ENCODE peak calls at places on chromosomes 6 and 20, in six cellular contexts. One of them, this sample, is unnamed. For H3K4me1 and H3K9me3, the result is how much of the 10 kb centered on the place peaks cover.

GRCh38 chr6:9412951-9413559 is 977.7 kb upstream of the SLC35B3 start:
- DNase-seq in psoas muscle: no peak
- DNase-seq in NT2/D1: peak
- DNase-seq in Peyer's patch: no peak
- DNase-seq in heart right ventricle: peak
- DNase-seq in H9: peak
- DNase-seq in this sample: no peak

GRCh38 chr20:63552481-63553249 is 1.3 kb upstream of the FNDC11 start:
- DNase-seq in Peyer's patch: peak
- DNase-seq in NT2/D1: no peak
- DNase-seq in H9: peak
- DNase-seq in heart right ventricle: no peak
- DNase-seq in psoas muscle: no peak
- DNase-seq in this sample: no peak

GRCh38 chr20:48052492-48052870 is 267.2 kb upstream of the SULF2 start:
- DNase-seq in Peyer's patch: no peak
- DNase-seq in psoas muscle: no peak
- DNase-seq in H9: no peak
- DNase-seq in heart right ventricle: no peak
- DNase-seq in NT2/D1: no peak
- DNase-seq in this sample: no peak

GRCh38 chr6:163837681-163838431 is 423.3 kb downstream of the QKI start:
- DNase-seq in psoas muscle: no peak
- DNase-seq in Peyer's patch: no peak
- DNase-seq in heart right ventricle: no peak
- DNase-seq in NT2/D1: no peak
- DNase-seq in H9: no peak
- DNase-seq in this sample: no peak

GRCh38 chr6:3231213-3232016 is 4.0 kb upstream of the TUBB2B start:
- DNase-seq in psoas muscle: peak
- DNase-seq in NT2/D1: peak
- DNase-seq in heart right ventricle: no peak
- DNase-seq in H9: peak
- DNase-seq in Peyer's patch: peak
- DNase-seq in this sample: peak

GRCh38 chr6:13788820-13789219 is 25.5 kb downstream of the MCUR1 start:
- DNase-seq in psoas muscle: no peak
- DNase-seq in Peyer's patch: no peak
- DNase-seq in heart right ventricle: no peak
- DNase-seq in NT2/D1: no peak
- DNase-seq in H9: no peak
- DNase-seq in this sample: no peak

GRCh38 chr6:72552938-72553337 is 68.9 kb upstream of the KCNQ5 start:
- DNase-seq in psoas muscle: no peak
- DNase-seq in H9: no peak
- DNase-seq in NT2/D1: no peak
- DNase-seq in heart right ventricle: no peak
- DNase-seq in Peyer's patch: no peak
- DNase-seq in this sample: no peak

GRCh38 chr20:62258499-62259293 is 20.4 kb downstream of the OSBPL2 start:
- DNase-seq in heart right ventricle: no peak
- DNase-seq in NT2/D1: no peak
- DNase-seq in psoas muscle: peak
- DNase-seq in H9: no peak
- DNase-seq in Peyer's patch: no peak
- DNase-seq in this sample: no peak

GRCh38 chr6:1645466-1646185 is 35.9 kb downstream of the FOXC1 start:
- DNase-seq in heart right ventricle: no peak
- DNase-seq in NT2/D1: no peak
- DNase-seq in psoas muscle: no peak
- DNase-seq in H9: no peak
- DNase-seq in Peyer's patch: no peak
- DNase-seq in this sample: no peak

GRCh38 chr6:112665815-112666214 is 318.7 kb downstream of the RFPL4B start:
- DNase-seq in Peyer's patch: no peak
- DNase-seq in NT2/D1: no peak
- DNase-seq in heart right ventricle: no peak
- DNase-seq in H9: no peak
- DNase-seq in psoas muscle: no peak
- DNase-seq in this sample: no peak

GRCh38 chr20:23235173-23236027 is 115.2 kb upstream of the NXT1 start:
- DNase-seq in heart right ventricle: peak
- DNase-seq in psoas muscle: peak
- DNase-seq in Peyer's patch: no peak
- DNase-seq in NT2/D1: peak
- DNase-seq in H9: peak
- DNase-seq in this sample: peak

DNA sequence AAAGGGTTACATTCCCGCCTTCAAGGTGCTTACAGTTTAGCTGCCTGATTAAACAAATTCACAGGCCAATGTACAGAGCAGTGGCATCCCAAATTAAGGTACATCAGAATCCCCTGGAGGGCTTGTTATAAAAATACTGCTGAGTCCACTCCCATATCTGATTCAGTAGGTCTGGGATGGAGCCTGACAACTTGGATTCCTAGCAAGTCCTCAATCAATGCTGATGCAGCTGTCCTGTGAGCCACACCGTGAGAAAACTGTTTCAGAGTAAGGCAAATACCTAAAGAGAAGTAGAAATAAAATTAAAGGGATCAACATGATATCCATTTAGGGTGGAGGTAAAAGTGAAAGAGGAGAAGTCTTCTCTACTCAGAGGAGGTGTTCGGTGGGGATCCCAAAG is 16.5 kb downstream of the NHSL1 start:
- DNase-seq in Peyer's patch: no peak
- DNase-seq in psoas muscle: no peak
- DNase-seq in NT2/D1: no peak
- DNase-seq in H9: no peak
- DNase-seq in heart right ventricle: no peak
- DNase-seq in this sample: no peak
- H3K4me1 ChIP-seq in Peyer's patch: under half
- H3K4me1 ChIP-seq in psoas muscle: under half
- H3K4me1 ChIP-seq in NT2/D1: under half
- H3K4me1 ChIP-seq in H9: under half
- H3K4me1 ChIP-seq in heart right ventricle: under half
- H3K4me1 ChIP-seq in this sample: under half

GRCh38 chr6:28734443-28734959 is 189.3 kb downstream of the TRIM27 start:
- DNase-seq in H9: no peak
- DNase-seq in psoas muscle: no peak
- DNase-seq in NT2/D1: no peak
- DNase-seq in heart right ventricle: no peak
- DNase-seq in Peyer's patch: no peak
- DNase-seq in this sample: no peak

GRCh38 chr6:28737750-28738395 is 185.9 kb downstream of the TRIM27 start:
- DNase-seq in NT2/D1: no peak
- DNase-seq in heart right ventricle: no peak
- DNase-seq in H9: peak
- DNase-seq in Peyer's patch: no peak
- DNase-seq in psoas muscle: no peak
- DNase-seq in this sample: no peak

GRCh38 chr6:28732052-28732451 is 191.7 kb downstream of the TRIM27 start:
- DNase-seq in heart right ventricle: no peak
- DNase-seq in psoas muscle: no peak
- DNase-seq in NT2/D1: no peak
- DNase-seq in Peyer's patch: no peak
- DNase-seq in H9: no peak
- DNase-seq in this sample: no peak

GRCh38 chr6:28738396-28738765 is 185.4 kb downstream of the TRIM27 start:
- DNase-seq in Peyer's patch: no peak
- DNase-seq in NT2/D1: no peak
- DNase-seq in heart right ventricle: no peak
- DNase-seq in H9: no peak
- DNase-seq in psoas muscle: no peak
- DNase-seq in this sample: no peak

GRCh38 chr6:28736121-28736520 is 187.7 kb downstream of the TRIM27 start:
- DNase-seq in Peyer's patch: no peak
- DNase-seq in psoas muscle: no peak
- DNase-seq in H9: no peak
- DNase-seq in heart right ventricle: no peak
- DNase-seq in NT2/D1: no peak
- DNase-seq in this sample: no peak
- H3K9me3 ChIP-seq in Peyer's patch: under half
- H3K9me3 ChIP-seq in psoas muscle: under half
- H3K9me3 ChIP-seq in H9: under half
- H3K9me3 ChIP-seq in heart right ventricle: under half
- H3K9me3 ChIP-seq in NT2/D1: under half
- H3K9me3 ChIP-seq in this sample: under half

GRCh38 chr6:33412140-33413009 is 1.6 kb downstream of the PHF1 start:
- DNase-seq in psoas muscle: no peak
- DNase-seq in heart right ventricle: no peak
- DNase-seq in NT2/D1: no peak
- DNase-seq in Peyer's patch: no peak
- DNase-seq in H9: no peak
- DNase-seq in this sample: no peak

GRCh38 chr6:33414592-33415271 is 3.2 kb downstream of the CUTA start:
- DNase-seq in Peyer's patch: no peak
- DNase-seq in NT2/D1: no peak
- DNase-seq in heart right ventricle: no peak
- DNase-seq in psoas muscle: no peak
- DNase-seq in H9: peak
- DNase-seq in this sample: no peak

GRCh38 chr6:33413200-33413599 is 2.4 kb downstream of the PHF1 start:
- DNase-seq in NT2/D1: no peak
- DNase-seq in H9: no peak
- DNase-seq in psoas muscle: no peak
- DNase-seq in heart right ventricle: no peak
- DNase-seq in Peyer's patch: no peak
- DNase-seq in this sample: no peak

GRCh38 chr6:33411632-33412005 is 805 bp downstream of the PHF1 start:
- DNase-seq in NT2/D1: no peak
- DNase-seq in H9: no peak
- DNase-seq in Peyer's patch: no peak
- DNase-seq in psoas muscle: no peak
- DNase-seq in heart right ventricle: no peak
- DNase-seq in this sample: no peak

GRCh38 chr6:33413601-33414120 is 2.8 kb downstream of the PHF1 start:
- DNase-seq in heart right ventricle: no peak
- DNase-seq in psoas muscle: no peak
- DNase-seq in Peyer's patch: no peak
- DNase-seq in H9: no peak
- DNase-seq in NT2/D1: no peak
- DNase-seq in this sample: no peak
- H3K4me1 ChIP-seq in heart right ventricle: under half
- H3K4me1 ChIP-seq in psoas muscle: under half
- H3K4me1 ChIP-seq in Peyer's patch: under half
- H3K4me1 ChIP-seq in H9: under half
- H3K4me1 ChIP-seq in NT2/D1: under half
- H3K4me1 ChIP-seq in this sample: under half

GRCh38 chr6:167298166-167298565 is 7.1 kb downstream of the UNC93A start:
- DNase-seq in heart right ventricle: no peak
- DNase-seq in Peyer's patch: no peak
- DNase-seq in H9: no peak
- DNase-seq in NT2/D1: no peak
- DNase-seq in psoas muscle: no peak
- DNase-seq in this sample: no peak
- H3K9me3 ChIP-seq in heart right ventricle: under half
- H3K9me3 ChIP-seq in Peyer's patch: under half
- H3K9me3 ChIP-seq in H9: under half
- H3K9me3 ChIP-seq in NT2/D1: under half
- H3K9me3 ChIP-seq in psoas muscle: under half
- H3K9me3 ChIP-seq in this sample: under half

GRCh38 chr6:129141499-129141898 is 258.6 kb downstream of the LAMA2 start:
- DNase-seq in psoas muscle: peak
- DNase-seq in NT2/D1: no peak
- DNase-seq in H9: no peak
- DNase-seq in heart right ventricle: no peak
- DNase-seq in Peyer's patch: no peak
- DNase-seq in this sample: no peak
- H3K4me1 ChIP-seq in psoas muscle: under half
- H3K4me1 ChIP-seq in NT2/D1: under half
- H3K4me1 ChIP-seq in H9: under half
- H3K4me1 ChIP-seq in heart right ventricle: under half
- H3K4me1 ChIP-seq in Peyer's patch: under half
- H3K4me1 ChIP-seq in this sample: under half

DNA sequence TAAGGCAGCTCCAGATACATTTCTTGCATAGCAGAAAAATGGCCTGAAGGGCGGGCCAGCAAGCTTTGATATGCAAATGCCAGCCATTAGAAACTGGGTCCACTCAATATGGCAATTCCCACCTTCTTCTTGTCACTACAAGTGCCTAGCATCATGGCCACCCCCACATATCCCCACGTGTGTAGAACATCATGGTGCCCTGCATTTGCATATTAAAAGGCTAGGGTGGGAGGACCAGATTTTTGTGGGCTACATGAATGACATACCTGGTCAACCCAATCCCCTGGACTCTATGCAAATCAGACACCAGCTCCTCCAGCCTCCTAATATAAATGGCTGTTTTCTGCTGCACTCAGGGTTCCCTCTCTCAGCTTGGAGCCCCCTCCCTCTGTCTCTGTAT is 31.7 kb downstream of the PLN start:
- DNase-seq in NT2/D1: no peak
- DNase-seq in psoas muscle: no peak
- DNase-seq in H9: peak
- DNase-seq in heart right ventricle: no peak
- DNase-seq in Peyer's patch: no peak
- DNase-seq in this sample: no peak
- H3K9me3 ChIP-seq in NT2/D1: half or more
- H3K9me3 ChIP-seq in psoas muscle: under half
- H3K9me3 ChIP-seq in H9: under half
- H3K9me3 ChIP-seq in heart right ventricle: half or more
- H3K9me3 ChIP-seq in Peyer's patch: under half
- H3K9me3 ChIP-seq in this sample: under half